ENCODE peak calls at places on chromosomes 2 and 18, in ten cellular contexts. A is HepG2, F is body of pancreas, X is coronary artery, H is aorta, P is dorsolateral prefrontal cortex, V is PC-9, J is A549, N is kidney, B is sigmoid colon. K is an unnamed sample.

GRCh38 chr2:15458277-15458676 is 102.9 kb downstream of the NBAS start:
- DNase-seq in J (no peak), H (no peak), P (no peak), A (no peak), B (no peak), V (no peak), N (no peak), X (no peak), F (no peak), K (no peak)

GRCh38 chr2:48398285-48399135 is 131.4 kb upstream of the STON1 start:
- DNase-seq in H (no peak), X (no peak), J (peak; percentile 43), N (no peak), F (no peak), P (peak; percentile 54), V (no peak), B (no peak), A (no peak), K (no peak)

GRCh38 chr2:120552800-120553471 is 182.7 kb upstream of the GLI2 start:
- DNase-seq in N (peak; percentile 94), V (peak; percentile 97), P (peak; percentile 27), B (peak; percentile 85), J (peak; percentile 78), X (peak; percentile 92), H (peak; percentile 89), F (peak; percentile 94), A (peak; percentile 90), K (peak; percentile 87)

GRCh38 chr2:71923143-71923525 is 224.5 kb downstream of the CYP26B1 start:
- DNase-seq in B (no peak), H (no peak), F (no peak), X (peak; percentile 55), P (no peak), J (no peak), V (no peak), A (no peak), N (no peak), K (no peak)

GRCh38 chr2:220891405-220891804 is 680.7 kb downstream of the EPHA4 start:
- DNase-seq in A (no peak), J (peak; percentile 47), B (no peak), N (no peak), V (peak; percentile 3), X (no peak), P (no peak), F (no peak), H (no peak), K (no peak)

GRCh38 chr18:54679318-54680149 is 88.5 kb downstream of the DYNAP start:
- DNase-seq in P (no peak), J (peak; percentile 78), B (no peak), H (no peak), V (peak; percentile 9), X (no peak), N (no peak), F (no peak), A (peak; percentile 25), K (no peak)

GRCh38 chr18:7958081-7958896 is 391.2 kb downstream of the PTPRM start:
- DNase-seq in N (no peak), B (no peak), X (no peak), H (no peak), A (no peak), J (no peak), P (no peak), V (no peak), F (no peak), K (no peak)

GRCh38 chr2:62708751-62709150 is 3.2 kb downstream of the EHBP1 start:
- DNase-seq in H (no peak), A (no peak), F (no peak), V (no peak), N (no peak), X (no peak), B (no peak), J (no peak), P (no peak), K (no peak)

GRCh38 chr2:104447831-104448434 is 406.0 kb upstream of the POU3F3 start:
- DNase-seq in B (no peak), A (no peak), V (no peak), J (no peak), P (no peak), F (no peak), N (no peak), X (no peak), H (no peak), K (no peak)

DNA sequence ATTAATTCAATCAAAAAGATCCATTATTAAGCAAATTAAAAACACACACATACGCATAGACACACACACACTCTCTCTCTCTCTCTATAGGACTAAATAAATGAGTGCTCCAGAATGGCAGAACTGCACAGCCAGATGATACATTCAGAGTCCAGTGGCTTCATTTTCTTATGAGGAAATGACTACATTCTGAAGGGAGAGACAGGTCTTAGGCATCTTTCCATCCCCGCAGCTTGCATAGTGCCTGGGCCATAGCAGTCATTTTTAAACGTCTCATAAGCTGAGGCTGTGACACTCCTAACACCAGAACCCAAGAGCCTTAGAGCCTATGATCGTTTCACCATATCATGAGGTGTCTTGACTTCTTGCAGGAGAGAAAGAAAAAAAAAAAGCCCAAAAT is 31.1 kb downstream of the FEZ2 start:
- DNase-seq in X (no peak), F (no peak), B (no peak), P (no peak), V (no peak), J (no peak), A (no peak), H (no peak), N (no peak), K (no peak)
- H3K27ac ChIP-seq in X (no peak overlapping the region), F (no peak overlapping the region), B (no peak overlapping the region), P (no peak overlapping the region), V (no peak overlapping the region), J (peak overlapping the region; percentile 80), A (no peak overlapping the region), H (no peak overlapping the region), N (no peak overlapping the region), K (no peak overlapping the region)

GRCh38 chr2:35790292-35790691 is 565.3 kb upstream of the CRIM1 start:
- DNase-seq in B (no peak), H (no peak), N (no peak), J (no peak), X (no peak), V (no peak), F (no peak), P (no peak), A (no peak), K (no peak)

DNA sequence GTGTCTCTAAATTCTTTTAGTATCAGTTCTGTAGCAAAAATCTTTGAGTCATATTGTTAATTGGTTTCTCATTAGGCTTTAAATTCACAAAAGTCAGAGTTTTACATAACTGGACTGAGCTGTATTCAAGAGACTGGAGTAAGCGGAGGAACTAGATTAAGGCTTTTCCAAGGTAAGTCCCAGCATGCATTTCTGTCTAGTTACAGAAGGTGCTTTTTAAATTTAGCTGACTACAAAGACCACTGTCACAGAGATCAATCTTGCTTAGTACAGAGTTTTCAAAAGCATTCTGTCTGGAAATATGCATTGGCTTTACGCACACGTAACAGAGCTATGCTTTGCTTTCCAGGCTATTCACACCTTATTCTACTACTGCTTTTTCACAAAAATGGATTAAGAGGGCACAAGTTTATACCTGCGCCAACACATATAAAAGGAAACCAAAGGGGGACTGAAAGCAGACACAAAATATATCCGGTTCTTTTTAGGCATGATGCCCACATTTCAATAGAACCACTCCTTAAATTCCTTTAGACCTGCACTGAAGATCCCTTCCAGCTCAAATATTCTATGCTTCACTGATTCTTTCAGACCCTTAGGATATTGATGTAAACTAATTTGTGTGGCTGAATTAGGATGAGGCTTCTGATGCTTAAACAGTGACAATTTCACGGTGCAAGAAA is 560.7 kb upstream of the CRIM1 start:
- DNase-seq in N (no peak), H (no peak), J (no peak), B (no peak), P (no peak), A (no peak), V (no peak), F (no peak), X (no peak), K (no peak)
- H3K4me3 ChIP-seq in N (no peak overlapping the region), H (no peak overlapping the region), J (no peak overlapping the region), B (no peak overlapping the region), P (no peak overlapping the region), A (no peak overlapping the region), V (no peak overlapping the region), F (no peak overlapping the region), X (no peak overlapping the region), K (no peak overlapping the region)

GRCh38 chr2:95297639-95298395 is 670 bp downstream of the KCNIP3 start:
- DNase-seq in A (no peak), V (no peak), J (no peak), B (no peak), F (no peak), P (no peak), N (no peak), H (no peak), X (no peak), K (no peak)
- H3K27ac ChIP-seq in A (no peak overlapping the region), V (no peak overlapping the region), J (no peak overlapping the region), B (no peak overlapping the region), F (peak overlapping the region; percentile 74), P (peak overlapping the region; percentile 82), N (peak overlapping the region; percentile 74), H (no peak overlapping the region), X (no peak overlapping the region), K (no peak overlapping the region)

GRCh38 chr2:166375205-166375735 is 474 bp downstream of the SCN9A start:
- DNase-seq in V (no peak), J (peak; percentile 36), X (no peak), N (no peak), H (no peak), F (no peak), B (no peak), P (no peak), A (peak; percentile 43), K (no peak)
- H3K4me3 ChIP-seq in V (peak overlapping the region; percentile 55), J (peak overlapping the region; percentile 63), X (peak overlapping the region; percentile 71), N (peak overlapping the region; percentile 74), H (peak overlapping the region; percentile 2), F (peak overlapping the region; percentile 57), B (peak overlapping the region; percentile 72), P (peak overlapping the region; percentile 61), A (peak overlapping the region; percentile 82), K (peak overlapping the region; percentile 67)

DNA sequence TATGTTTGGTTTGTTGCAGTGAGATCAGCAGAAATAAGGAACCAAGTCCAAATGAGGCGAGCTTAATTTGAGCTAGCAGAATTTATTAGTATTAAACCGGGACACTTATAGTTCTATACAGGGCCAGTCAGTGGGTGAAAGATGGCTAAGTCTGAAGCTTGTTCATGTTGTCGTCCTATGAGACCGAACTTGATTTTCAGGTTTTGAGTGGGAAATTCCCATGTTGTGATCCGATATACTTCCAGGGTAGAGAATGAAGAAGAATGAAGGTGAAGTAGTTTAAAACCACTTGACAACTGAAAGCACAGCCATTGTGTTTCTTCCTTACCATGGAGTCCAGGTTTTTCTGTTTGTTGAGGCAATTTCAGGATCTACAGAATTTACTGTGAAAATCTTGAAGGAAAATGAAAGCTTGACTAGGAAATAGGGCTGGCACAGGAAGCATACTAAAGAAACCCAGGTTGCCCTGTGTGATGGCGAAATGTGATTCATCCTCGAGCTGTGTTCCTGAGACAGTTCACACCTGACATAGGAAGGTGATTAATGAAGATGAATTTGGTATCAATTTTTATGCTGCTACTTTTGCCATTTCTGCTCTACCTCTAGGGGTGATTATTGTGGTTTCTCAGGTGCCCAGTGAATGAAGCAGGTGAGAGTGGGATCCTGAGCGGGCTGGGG is 37.6 kb upstream of the MGAT5 start:
- DNase-seq in V (peak; percentile 27), H (no peak), A (no peak), F (no peak), N (no peak), B (no peak), J (no peak), X (no peak), P (no peak), K (no peak)
- H3K27ac ChIP-seq in V (peak overlapping the region; percentile 27), H (no peak overlapping the region), A (no peak overlapping the region), F (no peak overlapping the region), N (no peak overlapping the region), B (no peak overlapping the region), J (no peak overlapping the region), X (no peak overlapping the region), P (no peak overlapping the region), K (peak overlapping the region; percentile 86)

K was measured in spleen.